ENCODE peak calls at places on chromosome 9, in five cellular contexts. L is NCI-H1105 treated with DMSO at 0.1 percent for 48 hours, E is adrenal gland, R is body of pancreas, Y is astrocyte of the cerebellum. V is an unnamed sample.

GRCh38 chr9:17578911-17579793 is at the start of gene SH3GL2:
- DNase-seq in L (peak), E (peak), R (peak), Y (no peak), V (peak)

GRCh38 chr9:90842984-90843383 is 41.4 kb downstream of the SYK start:
- DNase-seq in L (no peak), E (no peak), R (no peak), Y (no peak), V (no peak)

GRCh38 chr9:105359899-105360298 is 87.9 kb upstream of the FSD1L start:
- DNase-seq in L (no peak), E (no peak), R (no peak), Y (peak), V (no peak)

GRCh38 chr9:93452710-93453046 is 703 bp downstream of the FAM120AOS start:
- DNase-seq in L (no peak), E (peak), R (peak), Y (no peak), V (peak)

GRCh38 chr9:224540-225520 is 10.2 kb downstream of the DOCK8 start:
- DNase-seq in L (no peak), E (no peak), R (no peak), Y (no peak), V (no peak)

GRCh38 chr9:94149696-94150095 is 65.4 kb downstream of the PTPDC1 start:
- DNase-seq in L (no peak), E (no peak), R (no peak), Y (no peak), V (no peak)

GRCh38 chr9:24552526-24552925 is 6.8 kb upstream of the IZUMO3 start:
- DNase-seq in L (no peak), E (no peak), R (no peak), Y (no peak), V (no peak)

GRCh38 chr9:35179347-35180271 is 17.8 kb downstream of the UNC13B start:
- DNase-seq in L (peak), E (no peak), R (peak), Y (no peak), V (no peak)

GRCh38 chr9:16318516-16319060 is 551.9 kb downstream of the BNC2 start:
- DNase-seq in L (peak), E (no peak), R (no peak), Y (no peak), V (no peak)

GRCh38 chr9:115651456-115651855 is 502.1 kb upstream of the PAPPA start:
- DNase-seq in L (no peak), E (no peak), R (no peak), Y (no peak), V (no peak)

GRCh38 chr9:120891255-120891954 is 14.4 kb upstream of the PHF19 start:
- DNase-seq in L (no peak), E (no peak), R (no peak), Y (no peak), V (no peak)

GRCh38 chr9:137605146-137606004 is at the start of gene ARRDC1:
- DNase-seq in L (peak), E (peak), R (peak), Y (peak), V (peak)

GRCh38 chr9:129138476-129139232 is 27.4 kb downstream of the PTPA start:
- DNase-seq in L (no peak), E (peak), R (peak), Y (no peak), V (peak)

GRCh38 chr9:101026824-101027223 is 1.7 kb upstream of the PLPPR1 start:
- DNase-seq in L (peak), E (no peak), R (peak), Y (no peak), V (no peak)

GRCh38 chr9:113523421-113524141 is 60.1 kb downstream of the RGS3 start:
- DNase-seq in L (no peak), E (peak), R (no peak), Y (no peak), V (peak)

GRCh38 chr9:112396872-112397271 is 17.0 kb downstream of the HSDL2 start:
- DNase-seq in L (no peak), E (no peak), R (no peak), Y (no peak), V (no peak)

GRCh38 chr9:88746029-88746743 is 211.2 kb downstream of the NXNL2 start:
- DNase-seq in L (no peak), E (no peak), R (no peak), Y (peak), V (peak)

GRCh38 chr9:132990781-132991180 is 12.3 kb downstream of the GFI1B start:
- DNase-seq in L (no peak), E (no peak), R (no peak), Y (no peak), V (no peak)

GRCh38 chr9:75001719-75002421 is 26.2 kb downstream of the CARNMT1 start:
- DNase-seq in L (peak), E (peak), R (no peak), Y (peak), V (no peak)

GRCh38 chr9:75109210-75109839 is 21.0 kb downstream of the OSTF1 start:
- DNase-seq in L (no peak), E (no peak), R (no peak), Y (no peak), V (no peak)

GRCh38 chr9:70004310-70004709 is 39.3 kb upstream of the MAMDC2 start:
- DNase-seq in L (no peak), E (no peak), R (no peak), Y (no peak), V (no peak)

GRCh38 chr9:31730398-31730797 is 654.0 kb upstream of the ACO1 start:
- DNase-seq in L (no peak), E (no peak), R (no peak), Y (no peak), V (no peak)

GRCh38 chr9:14271078-14271673 is 42.8 kb downstream of the NFIB start:
- DNase-seq in L (peak), E (peak), R (peak), Y (no peak), V (peak)

GRCh38 chr9:34986541-34987047 is 3.0 kb upstream of the DNAJB5 start:
- DNase-seq in L (peak), E (peak), R (peak), Y (no peak), V (no peak)

GRCh38 chr9:82466616-82467251 is 478.2 kb downstream of the SPATA31D1 start:
- DNase-seq in L (no peak), E (no peak), R (peak), Y (peak), V (peak)

GRCh38 chr9:34994429-34995287 is 5.1 kb downstream of the DNAJB5 start:
- DNase-seq in L (peak), E (peak), R (peak), Y (no peak), V (no peak)

GRCh38 chr9:33139421-33140228 is 27.5 kb downstream of the B4GALT1 start:
- DNase-seq in L (no peak), E (peak), R (peak), Y (peak), V (peak)

GRCh38 chr9:36163049-36163839 is 5.9 kb upstream of the CCIN start:
- DNase-seq in L (no peak), E (peak), R (peak), Y (peak), V (peak)

GRCh38 chr9:19232830-19233194 is 2.3 kb downstream of the DENND4C start:
- DNase-seq in L (peak), E (no peak), R (no peak), Y (peak), V (no peak)

GRCh38 chr9:95507456-95508241 is 9.1 kb downstream of the PTCH1 start:
- DNase-seq in L (peak), E (peak), R (peak), Y (peak), V (peak)

GRCh38 chr9:90132866-90133265 is 509.8 kb downstream of the DIRAS2 start:
- DNase-seq in L (no peak), E (no peak), R (no peak), Y (no peak), V (no peak)

GRCh38 chr9:124480621-124480981 is 26.6 kb downstream of the NR5A1 start:
- DNase-seq in L (no peak), E (peak), R (no peak), Y (no peak), V (no peak)

V was measured in left cardiac atrium.